ENCODE peak calls at places on chromosome 9, in eight cellular contexts. N is ELR, W is fibroblast of lung, V is Panc1, U is heart right ventricle, X is ecto neural progenitor cell, F is ELF-1, H is MCF 10A. A is an unnamed sample.
A peak's percentile ranks its signal among the peaks of the same experiment; 100 is the strongest.

GRCh38 chr9:26357803-26358339 is 534.7 kb downstream of the CAAP1 start:
- DNase-seq in W (no peak), H (no peak), N (no peak), U (no peak), X (no peak), F (no peak), V (no peak), A (no peak)

GRCh38 chr9:130128251-130128650 is 44.0 kb upstream of the NCS1 start:
- DNase-seq in W (no peak), X (no peak), N (peak; percentile 26), F (no peak), H (no peak), V (no peak), U (no peak), A (peak; percentile 84)

GRCh38 chr9:112059145-112059979 is 115.7 kb downstream of the SUSD1 start:
- DNase-seq in V (no peak), U (no peak), N (peak; percentile 95), F (no peak), W (peak; percentile 87), H (peak; percentile 42), X (no peak), A (peak; percentile 61)

GRCh38 chr9:100449420-100449819 is 22.5 kb downstream of the MSANTD3 start:
- DNase-seq in N (no peak), X (no peak), H (no peak), F (no peak), W (no peak), V (no peak), U (no peak), A (peak; percentile 34)

GRCh38 chr9:113858282-113858681 is 17.8 kb upstream of the ZNF618 start:
- DNase-seq in V (no peak), H (no peak), U (no peak), W (no peak), N (no peak), F (no peak), X (no peak), A (no peak)

GRCh38 chr9:128819716-128820664 is 1.7 kb downstream of the ENDOG start:
- DNase-seq in V (no peak), N (peak; percentile 26), F (peak; percentile 79), U (peak; percentile 72), X (no peak), H (no peak), W (peak; percentile 8), A (no peak)

GRCh38 chr9:104895572-104895971 is 32.4 kb downstream of the ABCA1 start:
- DNase-seq in W (peak; percentile 74), N (peak; percentile 98), H (peak; percentile 39), V (no peak), X (no peak), F (no peak), U (no peak), A (no peak)

GRCh38 chr9:91423785-91424402 is at the start of gene NFIL3:
- DNase-seq in V (no peak), F (peak; percentile 59), W (peak; percentile 81), N (peak; percentile 84), H (peak; percentile 78), U (peak; percentile 75), X (peak; percentile 85), A (peak; percentile 80)

GRCh38 chr9:81053298-81054025 is 635.9 kb downstream of the TLE1 start:
- DNase-seq in N (no peak), W (no peak), H (no peak), X (no peak), F (no peak), U (no peak), V (no peak), A (no peak)

GRCh38 chr9:20988061-20988460 is 43.4 kb downstream of the HACD4 start:
- DNase-seq in H (no peak), N (no peak), X (no peak), F (no peak), W (no peak), U (no peak), V (no peak), A (no peak)

GRCh38 chr9:4141201-4141750 is 158.6 kb downstream of the GLIS3 start:
- DNase-seq in V (no peak), N (peak; percentile 68), F (no peak), X (no peak), U (no peak), W (peak; percentile 26), H (no peak), A (no peak)

GRCh38 chr9:14209399-14209990 is 104.4 kb downstream of the NFIB start:
- DNase-seq in W (peak; percentile 60), U (no peak), X (no peak), N (no peak), H (peak; percentile 26), V (no peak), F (no peak), A (no peak)

GRCh38 chr9:35972093-35972492 is 14.1 kb upstream of the OR2S2 start:
- DNase-seq in N (no peak), H (no peak), X (peak; percentile 78), V (no peak), F (peak; percentile 53), U (no peak), W (no peak), A (no peak)

GRCh38 chr9:78021692-78022091 is 9.9 kb downstream of the GNAQ start:
- DNase-seq in U (no peak), N (no peak), F (peak; percentile 21), V (no peak), X (no peak), W (no peak), H (no peak), A (no peak)

GRCh38 chr9:105911104-105911911 is 217.0 kb downstream of the TMEM38B start:
- DNase-seq in N (peak; percentile 38), W (no peak), H (no peak), F (peak; percentile 88), V (no peak), U (no peak), X (peak; percentile 54), A (no peak)

GRCh38 chr9:13013976-13014375 is 239.2 kb downstream of the LURAP1L start:
- DNase-seq in U (no peak), W (no peak), X (no peak), F (no peak), H (no peak), V (no peak), N (peak; percentile 4), A (no peak)

GRCh38 chr9:73143606-73144328 is 7.9 kb upstream of the ANXA1 start:
- DNase-seq in U (no peak), W (peak; percentile 91), X (no peak), V (no peak), H (peak; percentile 93), F (no peak), N (peak; percentile 89), A (no peak)

GRCh38 chr9:15509931-15510788 is 610 bp downstream of the PSIP1 start:
- DNase-seq in H (peak; percentile 25), U (peak; percentile 29), W (peak; percentile 36), F (peak; percentile 54), X (peak; percentile 73), V (no peak), N (peak; percentile 51), A (peak; percentile 77)

GRCh38 chr9:115013998-115014397 is 83.6 kb upstream of the TNFSF8 start:
- DNase-seq in F (peak; percentile 71), W (peak; percentile 82), V (no peak), H (peak; percentile 84), X (peak; percentile 67), U (peak; percentile 68), N (peak; percentile 83), A (peak; percentile 79)

GRCh38 chr9:127423591-127423933 is 620 bp upstream of the ZNF79 start:
- DNase-seq in N (no peak), W (no peak), V (no peak), U (no peak), H (no peak), X (no peak), F (no peak), A (no peak)

GRCh38 chr9:137589441-137590122 is 730 bp downstream of the ZMYND19 start:
- DNase-seq in W (no peak), N (peak; percentile 34), F (no peak), H (no peak), X (no peak), U (no peak), V (no peak), A (peak; percentile 40)

GRCh38 chr9:106697390-106697789 is 165.6 kb upstream of the ZNF462 start:
- DNase-seq in N (no peak), X (no peak), H (no peak), U (no peak), W (no peak), V (no peak), F (no peak), A (no peak)

GRCh38 chr9:127163409-127163808 is 41.0 kb upstream of the ANGPTL2 start:
- DNase-seq in H (peak; percentile 71), N (peak; percentile 80), V (no peak), U (no peak), W (peak; percentile 75), X (no peak), F (no peak), A (peak; percentile 79)

GRCh38 chr9:90219548-90220118 is 423.0 kb downstream of the DIRAS2 start:
- DNase-seq in N (no peak), U (no peak), X (peak; percentile 57), W (no peak), H (peak; percentile 24), F (peak; percentile 34), V (no peak), A (peak; percentile 21)

GRCh38 chr9:110958846-110959245 is 79.4 kb downstream of the LPAR1 start:
- DNase-seq in N (no peak), W (no peak), U (no peak), H (no peak), F (no peak), V (no peak), X (no peak), A (no peak)

A was measured in GM12865.